ENCODE peak calls at places on chromosomes 16 and 17, in ten cellular contexts. Q is epithelial cell of esophagus, I is lung, C is fibroblast of villous mesenchyme, Y is Panc1, M is PC-9, X is ovary, T is HCT116, R is heart left ventricle, A is tibial nerve. K is an unnamed sample.

GRCh38 chr17:704111-704864 is 10.4 kb downstream of the VPS53 start:
- DNase-seq in Q (no peak), I (no peak), C (peak), Y (no peak), M (no peak), X (no peak), T (no peak), R (no peak), A (no peak), K (no peak)

GRCh38 chr16:89325861-89326471 is 108.5 kb downstream of the ZNF778 start:
- DNase-seq in Q (peak), I (peak), C (peak), Y (no peak), M (peak), X (peak), T (no peak), R (peak), A (no peak), K (peak)

GRCh38 chr16:30948087-30948955 is 547 bp upstream of the ORAI3 start:
- DNase-seq in Q (peak), I (peak), C (peak), Y (no peak), M (peak), X (peak), T (peak), R (peak), A (peak), K (peak)

GRCh38 chr17:72789711-72790110 is 302.8 kb downstream of the SLC39A11 start:
- DNase-seq in Q (no peak), I (no peak), C (no peak), Y (no peak), M (no peak), X (no peak), T (no peak), R (no peak), A (no peak), K (no peak)

GRCh38 chr17:8941980-8942617 is 23.4 kb downstream of the PIK3R5 start:
- DNase-seq in Q (no peak), I (no peak), C (no peak), Y (no peak), M (no peak), X (no peak), T (no peak), R (no peak), A (no peak), K (no peak)

GRCh38 chr17:69864531-69864930 is 210.5 kb upstream of the KCNJ16 start:
- DNase-seq in Q (no peak), I (no peak), C (peak), Y (no peak), M (no peak), X (no peak), T (no peak), R (no peak), A (no peak), K (no peak)

GRCh38 chr17:60145006-60145935 is 4.5 kb upstream of the CA4 start:
- DNase-seq in Q (no peak), I (no peak), C (no peak), Y (no peak), M (no peak), X (no peak), T (no peak), R (no peak), A (no peak), K (no peak)

GRCh38 chr17:47652570-47652969 is 2.9 kb downstream of the KPNB1 start:
- DNase-seq in Q (peak), I (no peak), C (peak), Y (no peak), M (no peak), X (no peak), T (no peak), R (no peak), A (no peak), K (peak)

GRCh38 chr17:62703269-62703775 is 75.9 kb downstream of the MRC2 start:
- DNase-seq in Q (peak), I (no peak), C (no peak), Y (no peak), M (peak), X (peak), T (no peak), R (peak), A (no peak), K (peak)

GRCh38 chr17:58671969-58672368 is 19.9 kb downstream of the TEX14 start:
- DNase-seq in Q (no peak), I (no peak), C (no peak), Y (no peak), M (no peak), X (no peak), T (no peak), R (no peak), A (no peak), K (no peak)

GRCh38 chr17:81514735-81515529 is 2.3 kb upstream of the ACTG1 start:
- DNase-seq in Q (peak), I (peak), C (peak), Y (no peak), M (peak), X (peak), T (peak), R (peak), A (peak), K (peak)

GRCh38 chr17:3688852-3689261 is 7.1 kb downstream of the P2RX5 start:
- DNase-seq in Q (no peak), I (no peak), C (no peak), Y (no peak), M (no peak), X (no peak), T (no peak), R (no peak), A (no peak), K (no peak)

GRCh38 chr17:5585814-5586558 is 1.7 kb upstream of the NLRP1 start:
- DNase-seq in Q (peak), I (no peak), C (peak), Y (no peak), M (peak), X (no peak), T (no peak), R (no peak), A (no peak), K (no peak)

GRCh38 chr17:21218101-21218500 is 4.1 kb upstream of the TMEM11 start:
- DNase-seq in Q (no peak), I (no peak), C (no peak), Y (no peak), M (no peak), X (no peak), T (no peak), R (no peak), A (no peak), K (no peak)

GRCh38 chr16:81006472-81007311 is at the start of the genes CENPN and CMC2:
- DNase-seq in Q (peak), I (peak), C (peak), Y (peak), M (peak), X (peak), T (peak), R (peak), A (peak), K (peak)

GRCh38 chr17:72445055-72445991 is 324.5 kb downstream of the SOX9 start:
- DNase-seq in Q (no peak), I (no peak), C (no peak), Y (no peak), M (no peak), X (no peak), T (no peak), R (no peak), A (no peak), K (no peak)

GRCh38 chr16:23504453-23505179 is 5.7 kb downstream of the GGA2 start:
- DNase-seq in Q (peak), I (peak), C (peak), Y (peak), M (peak), X (peak), T (peak), R (peak), A (peak), K (peak)

GRCh38 chr16:3063617-3064389 is 1.6 kb upstream of the IL32 start:
- DNase-seq in Q (no peak), I (no peak), C (peak), Y (no peak), M (no peak), X (no peak), T (no peak), R (no peak), A (no peak), K (no peak)

GRCh38 chr17:29138991-29139682 is 41.1 kb downstream of the MYO18A start:
- DNase-seq in Q (no peak), I (no peak), C (no peak), Y (no peak), M (peak), X (no peak), T (no peak), R (peak), A (no peak), K (no peak)

GRCh38 chr16:82199209-82199608 is 29.2 kb upstream of the MPHOSPH6 start:
- DNase-seq in Q (no peak), I (no peak), C (no peak), Y (no peak), M (no peak), X (no peak), T (no peak), R (no peak), A (no peak), K (no peak)

GRCh38 chr16:82201906-82202305 is 31.9 kb upstream of the MPHOSPH6 start:
- DNase-seq in Q (no peak), I (no peak), C (no peak), Y (no peak), M (no peak), X (no peak), T (no peak), R (no peak), A (no peak), K (no peak)

GRCh38 chr16:82197540-82198240 is 27.7 kb upstream of the MPHOSPH6 start:
- DNase-seq in Q (peak), I (no peak), C (no peak), Y (no peak), M (no peak), X (no peak), T (no peak), R (no peak), A (no peak), K (no peak)

GRCh38 chr16:82203198-82203597 is 33.2 kb upstream of the MPHOSPH6 start:
- DNase-seq in Q (no peak), I (no peak), C (no peak), Y (no peak), M (no peak), X (no peak), T (no peak), R (no peak), A (no peak), K (no peak)
- H3K4me3 ChIP-seq in Q (no peak), I (no peak), C (no peak), Y (no peak), M (no peak), X (no peak), T (no peak), R (no peak), A (no peak), K (no peak)

DNA sequence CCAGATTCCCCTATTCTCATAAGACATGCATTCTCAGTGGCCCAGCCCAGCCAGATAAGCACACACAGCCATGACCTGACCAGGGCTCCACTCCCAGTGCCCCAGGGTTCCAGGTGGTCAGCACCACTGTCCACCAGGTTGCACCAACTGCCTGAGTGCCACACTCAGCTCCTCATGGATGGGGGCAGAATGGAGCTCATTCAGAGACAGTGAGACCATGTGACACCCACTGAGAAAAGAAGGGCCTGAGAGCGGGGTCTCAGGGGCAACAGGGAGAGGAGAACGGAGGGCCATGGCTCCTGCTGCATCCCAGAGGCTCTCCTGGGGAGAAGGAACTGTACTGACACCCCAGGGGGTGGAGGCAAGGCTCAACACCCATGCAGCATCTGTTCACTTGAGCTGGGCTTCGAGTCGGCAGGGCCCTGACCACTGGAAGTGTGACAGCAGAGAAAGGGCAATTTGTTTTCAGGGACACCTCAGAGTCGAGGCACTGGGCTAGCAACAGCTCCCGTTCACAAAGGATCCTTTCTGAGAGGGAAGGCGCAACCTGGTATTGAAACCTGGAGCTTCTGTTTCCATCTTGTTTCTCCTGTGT is 18.7 kb upstream of the SLC38A8 start:
- DNase-seq in Q (no peak), I (no peak), C (no peak), Y (no peak), M (no peak), X (no peak), T (no peak), R (no peak), A (no peak), K (no peak)
- TF ChIP-seq CTCF in Q (no peak), I (no peak), C (no peak), Y (no peak), M (no peak), X (no peak), T (no peak), R (no peak), A (no peak), K (no peak)

GRCh38 chr17:50397919-50398285 is 579 bp upstream of the LRRC59 start:
- DNase-seq in Q (no peak), I (no peak), C (no peak), Y (no peak), M (no peak), X (no peak), T (no peak), R (no peak), A (no peak), K (no peak)
- H3K4me3 ChIP-seq in Q (no peak), I (no peak), C (no peak), Y (peak), M (peak), X (peak), T (peak), R (peak), A (no peak), K (peak)

GRCh38 chr16:73527191-73527590 is 479.3 kb upstream of the ZFHX3 start:
- DNase-seq in Q (no peak), I (no peak), C (no peak), Y (no peak), M (no peak), X (no peak), T (no peak), R (no peak), A (no peak), K (no peak)
- TF ChIP-seq CTCF in Q (no peak), I (no peak), C (no peak), Y (no peak), M (no peak), X (no peak), T (peak), R (no peak), A (no peak), K (no peak)